ENCODE peak calls at places on chromosomes 12 and 14, in four cellular contexts. B, K, X and Y are unnamed samples.

GRCh38 chr12:118055144-118055557 is 5.8 kb downstream of the WSB2 start:
- DNase-seq in X (peak; percentile 64), K (peak; percentile 42), B (peak; percentile 61), Y (peak; percentile 74)

GRCh38 chr12:47409310-47409709 is 296.5 kb downstream of the RPAP3 start:
- DNase-seq in K (no peak), X (no peak), B (no peak), Y (no peak)

GRCh38 chr12:53956914-53957536 is 2.3 kb downstream of the HOXC12 start:
- DNase-seq in X (no peak), K (no peak), B (no peak), Y (no peak)

GRCh38 chr12:108799528-108800243 is 57.7 kb downstream of the SSH1 start:
- DNase-seq in X (no peak), B (no peak), K (no peak), Y (no peak)

GRCh38 chr12:104747956-104748355 is 210.1 kb downstream of the SLC41A2 start:
- DNase-seq in K (no peak), X (peak; percentile 28), B (no peak), Y (peak; percentile 57)

GRCh38 chr14:25406818-25407217 is 356.9 kb upstream of the STXBP6 start:
- DNase-seq in X (no peak), K (no peak), B (no peak), Y (peak; percentile 16)

GRCh38 chr12:65324056-65324455 is 45.6 kb downstream of the MSRB3 start:
- DNase-seq in K (no peak), B (no peak), X (no peak), Y (no peak)

GRCh38 chr12:89542912-89543592 is 17.2 kb upstream of the POC1B start:
- DNase-seq in X (peak; percentile 65), B (peak; percentile 50), K (peak; percentile 32), Y (peak; percentile 40)

GRCh38 chr14:65966188-65966587 is 520.0 kb upstream of the CCDC196 start:
- DNase-seq in K (no peak), X (no peak), B (no peak), Y (no peak)

GRCh38 chr12:89160716-89161123 is 191.6 kb downstream of the DUSP6 start:
- DNase-seq in X (no peak), B (peak; percentile 65), K (no peak), Y (no peak)

GRCh38 chr12:119440961-119441360 is 106.4 kb downstream of the CCDC60 start:
- DNase-seq in X (no peak), B (no peak), K (no peak), Y (no peak)

GRCh38 chr14:102795060-102795925 is 18.0 kb downstream of the TRAF3 start:
- DNase-seq in K (no peak), X (peak; percentile 45), B (peak; percentile 68), Y (peak; percentile 85)

DNA sequence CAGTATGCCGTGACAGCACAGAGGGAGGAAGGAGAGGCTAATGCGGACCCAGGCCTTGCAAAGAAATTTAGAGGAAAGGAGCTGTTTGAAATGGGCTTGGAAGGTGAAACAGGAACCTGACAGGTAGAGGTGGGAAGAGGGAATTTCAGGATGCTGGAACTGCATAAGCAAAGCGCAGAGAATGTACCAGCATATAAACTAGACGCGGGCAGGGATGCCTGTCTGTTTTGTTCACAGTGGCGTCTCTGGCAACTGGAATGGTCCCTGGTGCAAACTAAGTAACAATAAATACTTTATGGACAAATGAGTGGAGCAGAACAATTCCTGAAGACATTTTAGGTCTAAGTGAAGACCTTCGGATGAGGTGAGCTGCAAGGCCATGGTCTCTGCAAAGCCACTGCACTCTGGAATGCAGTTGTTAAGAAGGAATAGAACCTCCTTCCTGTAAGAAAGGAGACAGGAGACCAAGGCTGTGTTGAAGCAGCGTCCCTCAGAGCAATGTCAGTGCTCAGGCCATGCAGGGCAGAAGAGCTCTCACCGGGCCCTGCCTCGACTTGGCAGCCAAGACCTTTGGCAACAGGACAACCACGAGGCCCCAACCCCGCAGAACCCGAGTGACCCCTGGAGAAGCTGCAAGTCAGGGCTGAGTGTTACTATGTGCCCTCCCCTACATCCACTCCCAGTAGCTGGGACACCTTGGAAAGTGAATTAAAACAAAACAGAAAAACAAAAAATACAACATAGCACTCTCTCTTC is 42.8 kb downstream of the PITPNM2 start:
- DNase-seq in B (no peak), K (no peak), X (no peak), Y (no peak)
- H3K4me1 ChIP-seq in B (peaks cover 48% of the 10 kb centered on the region), K (peaks cover 45% of the 10 kb centered on the region), X (peaks cover 33% of the 10 kb centered on the region), Y (peaks cover 53% of the 10 kb centered on the region)

GRCh38 chr14:89730692-89731091 is 223.8 kb downstream of the EFCAB11 start:
- DNase-seq in B (no peak), X (no peak), K (no peak), Y (no peak)
- H3K4me1 ChIP-seq in B (no peaks in the 10 kb centered on the region), X (peaks cover 6% of the 10 kb centered on the region), K (peaks cover 22% of the 10 kb centered on the region), Y (peaks cover 4% of the 10 kb centered on the region)

GRCh38 chr14:68853749-68854148 is 60.9 kb upstream of the ZFP36L1 start:
- DNase-seq in K (no peak), B (no peak), X (no peak), Y (no peak)

GRCh38 chr14:68857671-68858070 is 64.8 kb upstream of the ZFP36L1 start:
- DNase-seq in X (no peak), B (no peak), K (no peak), Y (no peak)

GRCh38 chr14:68856572-68856971 is 63.7 kb upstream of the ZFP36L1 start:
- DNase-seq in X (no peak), K (no peak), B (no peak), Y (no peak)

GRCh38 chr14:68851078-68851477 is 58.2 kb upstream of the ZFP36L1 start:
- DNase-seq in X (no peak), B (no peak), K (no peak), Y (no peak)

GRCh38 chr14:68854421-68854820 is 61.6 kb upstream of the ZFP36L1 start:
- DNase-seq in X (no peak), K (no peak), B (no peak), Y (no peak)
- H3K4me1 ChIP-seq in X (no peaks in the 10 kb centered on the region), K (no peaks in the 10 kb centered on the region), B (no peaks in the 10 kb centered on the region), Y (no peaks in the 10 kb centered on the region)

GRCh38 chr12:25982416-25982815 is 23.9 kb downstream of the RASSF8 start:
- DNase-seq in X (no peak), K (no peak), B (no peak), Y (no peak)
- H3K4me1 ChIP-seq in X (no peaks in the 10 kb centered on the region), K (no peaks in the 10 kb centered on the region), B (peaks cover 36% of the 10 kb centered on the region), Y (no peaks in the 10 kb centered on the region)

GRCh38 chr12:123991402-123991951 is 18.5 kb downstream of the ZNF664 start:
- DNase-seq in B (no peak), K (no peak), X (no peak), Y (no peak)

GRCh38 chr12:123992118-123992825 is 19.3 kb downstream of the ZNF664 start:
- DNase-seq in K (no peak), B (no peak), X (no peak), Y (no peak)

GRCh38 chr12:123989168-123989567 is 16.2 kb downstream of the ZNF664 start:
- DNase-seq in B (no peak), K (no peak), X (no peak), Y (no peak)

GRCh38 chr12:123989753-123990152 is 16.7 kb downstream of the ZNF664 start:
- DNase-seq in B (no peak), K (no peak), X (no peak), Y (no peak)

GRCh38 chr12:123990512-123990911 is 17.5 kb downstream of the ZNF664 start:
- DNase-seq in K (no peak), B (no peak), X (no peak), Y (no peak)
- H3K4me1 ChIP-seq in K (no peaks in the 10 kb centered on the region), B (peaks cover 42% of the 10 kb centered on the region), X (no peaks in the 10 kb centered on the region), Y (no peaks in the 10 kb centered on the region)

GRCh38 chr14:95314609-95315008 is 5.1 kb downstream of the CLMN start:
- DNase-seq in K (no peak), B (peak; percentile 49), X (no peak), Y (no peak)
- H3K4me1 ChIP-seq in K (peaks cover 11% of the 10 kb centered on the region), B (peaks cover 33% of the 10 kb centered on the region), X (peaks cover 11% of the 10 kb centered on the region), Y (peaks cover 11% of the 10 kb centered on the region)

GRCh38 chr12:101826766-101827368 is 3.9 kb downstream of the GNPTAB start:
- DNase-seq in X (no peak), B (peak; percentile 53), K (no peak), Y (no peak)
- H3K4me1 ChIP-seq in X (peaks cover 64% of the 10 kb centered on the region), B (peaks cover 68% of the 10 kb centered on the region), K (peaks cover 60% of the 10 kb centered on the region), Y (peaks cover 70% of the 10 kb centered on the region)